ENCODE peak calls at places on chromosomes 3 and 15, in ten cellular contexts. L is mucosa of gallbladder; N is T-helper 1 cell; K is dermis microvascular lymphatic vessel endothelial cell; C is stimulated activated CD4-positive, alpha-beta T cell treated with anti-CD3 and anti-CD28 coated beads, Interleukin-2, amount 100 ng/mL, for 48 hours; R is activated T-helper 1 cell treated with Interleukin-2 at 50 U/mL for 16 hours; T is HTR-8/SVneo; V is small intestine; X is mammary epithelial cell; I is T-helper 2 cell. Q is an unnamed sample.

GRCh38 chr3:50274371-50275104 is 4.3 kb upstream of the LSMEM2 start:
- DNase-seq in N (peak; percentile 35), I (peak; percentile 77), C (peak; percentile 78), X (peak; percentile 56), L (peak; percentile 66), T (peak; percentile 50), R (peak; percentile 43), K (peak; percentile 81), V (peak; percentile 80), Q (peak; percentile 47)

GRCh38 chr3:23959147-23959900 is 14.2 kb downstream of the NR1D2 start:
- DNase-seq in R (no peak), T (peak; percentile 65), I (peak; percentile 26), X (peak; percentile 93), N (no peak), L (no peak), V (peak; percentile 28), C (no peak), K (peak; percentile 87), Q (peak; percentile 86)

GRCh38 chr3:129162729-129163579 is 2.1 kb upstream of the ISY1 start:
- DNase-seq in K (peak; percentile 7), C (no peak), V (no peak), N (no peak), I (no peak), R (no peak), X (no peak), T (no peak), L (no peak), Q (no peak)

GRCh38 chr3:73385538-73385937 is 239.2 kb downstream of the PDZRN3 start:
- DNase-seq in T (no peak), X (no peak), V (no peak), R (no peak), N (no peak), K (no peak), L (no peak), I (no peak), C (no peak), Q (no peak)

GRCh38 chr15:51117270-51117669 is 22.6 kb upstream of the TNFAIP8L3 start:
- DNase-seq in C (no peak), R (no peak), T (no peak), X (peak; percentile 56), K (no peak), I (no peak), V (no peak), L (no peak), N (no peak), Q (peak; percentile 38)

GRCh38 chr3:189383630-189384029 is 211.9 kb downstream of the TPRG1 start:
- DNase-seq in R (no peak), T (no peak), V (no peak), C (no peak), I (no peak), K (no peak), L (no peak), N (no peak), X (peak; percentile 16), Q (no peak)

GRCh38 chr15:78298983-78299301 is 467 bp downstream of the SKIC8 start:
- DNase-seq in R (no peak), L (no peak), I (no peak), T (no peak), K (peak; percentile 48), C (no peak), N (no peak), X (no peak), V (peak; percentile 13), Q (peak; percentile 31)

GRCh38 chr3:148932976-148933375 is 58.4 kb upstream of the GYG1 start:
- DNase-seq in I (no peak), N (no peak), X (no peak), T (no peak), L (no peak), K (no peak), C (no peak), V (no peak), R (no peak), Q (no peak)

GRCh38 chr3:188759516-188760005 is 412.2 kb upstream of the TPRG1 start:
- DNase-seq in V (no peak), L (no peak), N (no peak), C (no peak), X (peak; percentile 20), I (no peak), T (no peak), K (no peak), R (no peak), Q (no peak)

GRCh38 chr3:64082411-64082810 is 59.1 kb upstream of the PSMD6 start:
- DNase-seq in N (no peak), V (no peak), I (no peak), X (no peak), K (no peak), R (no peak), C (no peak), T (no peak), L (no peak), Q (no peak)

GRCh38 chr3:30602946-30603345 is 3.5 kb upstream of the TGFBR2 start:
- DNase-seq in L (no peak), R (no peak), V (no peak), C (no peak), T (no peak), X (no peak), I (peak; percentile 75), N (no peak), K (no peak), Q (no peak)

GRCh38 chr3:12601072-12601471 is 44.2 kb downstream of the MKRN2 start:
- DNase-seq in C (no peak), N (no peak), V (no peak), I (no peak), L (no peak), X (no peak), T (no peak), K (no peak), R (no peak), Q (peak; percentile 29)

GRCh38 chr3:126516936-126517290 is 660 bp downstream of the UROC1 start:
- DNase-seq in L (no peak), N (no peak), T (no peak), C (no peak), I (no peak), R (no peak), K (no peak), V (no peak), X (no peak), Q (no peak)

GRCh38 chr15:33083232-33084006 is 111.1 kb downstream of the FMN1 start:
- DNase-seq in L (no peak), I (no peak), X (peak; percentile 68), K (no peak), C (no peak), R (no peak), T (no peak), V (no peak), N (no peak), Q (no peak)

GRCh38 chr3:173622156-173622555 is 224.6 kb downstream of the NLGN1 start:
- DNase-seq in L (no peak), X (no peak), I (no peak), T (no peak), R (no peak), V (no peak), C (no peak), K (no peak), N (no peak), Q (peak; percentile 92)

GRCh38 chr3:16378920-16379319 is 113.9 kb downstream of the OXNAD1 start:
- DNase-seq in I (peak; percentile 78), T (no peak), N (no peak), X (peak; percentile 56), V (no peak), L (no peak), K (no peak), R (no peak), C (no peak), Q (peak; percentile 25)

GRCh38 chr3:46899151-46900006 is 21.9 kb downstream of the PTH1R start:
- DNase-seq in R (no peak), K (no peak), T (no peak), X (no peak), N (no peak), L (no peak), V (no peak), C (no peak), I (no peak), Q (no peak)

GRCh38 chr3:30258426-30259392 is 347.7 kb upstream of the TGFBR2 start:
- DNase-seq in C (no peak), L (peak; percentile 61), X (no peak), K (peak; percentile 4), N (no peak), T (no peak), I (no peak), V (peak; percentile 29), R (no peak), Q (no peak)

GRCh38 chr3:151903501-151903991 is 30.1 kb downstream of the SUCNR1 start:
- DNase-seq in T (no peak), K (peak; percentile 97), V (no peak), I (no peak), R (no peak), N (no peak), C (no peak), X (no peak), L (no peak), Q (peak; percentile 31)

GRCh38 chr3:78838362-78838761 is 929.4 kb downstream of the ROBO1 start:
- DNase-seq in X (no peak), C (no peak), N (no peak), I (no peak), V (no peak), L (peak; percentile 38), T (no peak), R (no peak), K (no peak), Q (no peak)

GRCh38 chr3:127791221-127791913 is 30.9 kb downstream of the MGLL start:
- DNase-seq in K (no peak), L (no peak), T (peak; percentile 62), V (peak; percentile 70), N (no peak), X (peak; percentile 51), I (peak; percentile 27), C (no peak), R (no peak), Q (peak; percentile 58)

GRCh38 chr15:87518957-87519356 is 737.6 kb downstream of the NTRK3 start:
- DNase-seq in X (no peak), I (no peak), T (no peak), V (no peak), C (no peak), K (no peak), R (no peak), L (no peak), N (no peak), Q (no peak)

GRCh38 chr15:66848116-66848515 is 146.1 kb downstream of the SMAD6 start:
- DNase-seq in L (no peak), X (no peak), V (no peak), N (no peak), K (no peak), C (no peak), T (no peak), R (no peak), I (no peak), Q (no peak)

GRCh38 chr3:151880326-151880725 is 6.9 kb downstream of the SUCNR1 start:
- DNase-seq in I (no peak), V (no peak), C (no peak), T (no peak), R (no peak), K (no peak), X (no peak), L (no peak), N (no peak), Q (no peak)

GRCh38 chr3:184604039-184604955 is 42.7 kb downstream of the EPHB3 start:
- DNase-seq in X (no peak), C (no peak), T (no peak), N (no peak), L (no peak), R (no peak), K (no peak), I (no peak), V (peak; percentile 55), Q (no peak)

GRCh38 chr15:63595688-63596087 is 1.5 kb upstream of the FBXL22 start:
- DNase-seq in C (no peak), I (no peak), N (no peak), K (no peak), V (no peak), X (no peak), R (no peak), L (no peak), T (no peak), Q (no peak)

GRCh38 chr15:64476550-64476949 is 16.2 kb downstream of the ZNF609 start:
- DNase-seq in N (no peak), R (no peak), T (no peak), I (no peak), L (no peak), V (no peak), X (no peak), K (no peak), C (no peak), Q (no peak)

GRCh38 chr15:61633951-61634350 is 404.8 kb upstream of the RORA start:
- DNase-seq in K (no peak), I (no peak), X (no peak), R (no peak), V (no peak), C (no peak), N (no peak), T (no peak), L (no peak), Q (no peak)

Q was measured in AG10803.